ENCODE peak calls at places on chromosomes 2 and 18, in six cellular contexts. G is Panc1, W is foreskin fibroblast, J is brain microvascular endothelial cell, L is AG10803, B is AG04449. M is an unnamed sample.

GRCh38 chr18:30997223-30997622 is 45.3 kb downstream of the DSC3 start:
- DNase-seq in G (no peak), W (no peak), J (no peak), L (no peak), B (no peak), M (no peak)

GRCh38 chr2:219001577-219002394 is 8.6 kb upstream of the CRYBA2 start:
- DNase-seq in G (no peak), W (no peak), J (no peak), L (no peak), B (no peak), M (no peak)

GRCh38 chr18:11689972-11690570 is 1.0 kb downstream of the GNAL start:
- DNase-seq in G (no peak), W (peak; percentile 53), J (no peak), L (no peak), B (no peak), M (peak; percentile 3)

GRCh38 chr2:172440795-172441194 is 13.4 kb downstream of the ITGA6 start:
- DNase-seq in G (no peak), W (no peak), J (no peak), L (no peak), B (no peak), M (no peak)

GRCh38 chr2:63101954-63102353 is 51.3 kb downstream of the OTX1 start:
- DNase-seq in G (no peak), W (no peak), J (no peak), L (no peak), B (no peak), M (no peak)

GRCh38 chr2:38959938-38960608 is 70.4 kb downstream of the ARHGEF33 start:
- DNase-seq in G (no peak), W (peak; percentile 95), J (peak; percentile 73), L (peak; percentile 82), B (peak; percentile 23), M (peak; percentile 49)

GRCh38 chr18:2302628-2303516 is 268.4 kb downstream of the METTL4 start:
- DNase-seq in G (peak; percentile 32), W (peak; percentile 35), J (no peak), L (peak; percentile 18), B (peak; percentile 14), M (no peak)

GRCh38 chr18:326846-327245 is 59.0 kb upstream of the THOC1 start:
- DNase-seq in G (no peak), W (no peak), J (no peak), L (no peak), B (no peak), M (no peak)

GRCh38 chr2:201451330-201452057 is at the start of the genes STRADB and TRAK2:
- DNase-seq in G (peak; percentile 74), W (peak; percentile 98), J (peak; percentile 92), L (peak; percentile 95), B (peak; percentile 58), M (peak; percentile 73)

GRCh38 chr2:199932312-199932855 is 21.3 kb downstream of the C2orf69 start:
- DNase-seq in G (no peak), W (peak; percentile 17), J (no peak), L (peak; percentile 4), B (no peak), M (peak; percentile 38)

GRCh38 chr2:42640261-42640660 is 71.8 kb downstream of the MTA3 start:
- DNase-seq in G (no peak), W (no peak), J (no peak), L (no peak), B (no peak), M (no peak)

GRCh38 chr18:2917255-2918047 is 70.6 kb downstream of the EMILIN2 start:
- DNase-seq in G (no peak), W (peak; percentile 19), J (no peak), L (no peak), B (no peak), M (no peak)

GRCh38 chr18:24234850-24235418 is 96.1 kb downstream of the CABYR start:
- DNase-seq in G (no peak), W (no peak), J (no peak), L (no peak), B (no peak), M (no peak)

GRCh38 chr2:26693287-26693849 is 846 bp downstream of the KCNK3 start:
- DNase-seq in G (no peak), W (no peak), J (no peak), L (no peak), B (no peak), M (no peak)

GRCh38 chr2:238105506-238106338 is 5.6 kb downstream of the ESPNL start:
- DNase-seq in G (no peak), W (no peak), J (no peak), L (no peak), B (no peak), M (no peak)

GRCh38 chr2:115122701-115123100 is 680.3 kb downstream of the DPP10 start:
- DNase-seq in G (no peak), W (no peak), J (no peak), L (no peak), B (no peak), M (peak; percentile 45)

GRCh38 chr2:180359522-180360282 is 352.6 kb upstream of the CWC22 start:
- DNase-seq in G (no peak), W (no peak), J (no peak), L (no peak), B (no peak), M (no peak)

GRCh38 chr18:74425876-74426275 is 31.2 kb downstream of the DIPK1C start:
- DNase-seq in G (no peak), W (no peak), J (no peak), L (no peak), B (no peak), M (no peak)

GRCh38 chr2:165874445-165875039 is 79.0 kb downstream of the TTC21B start:
- DNase-seq in G (no peak), W (peak; percentile 75), J (peak; percentile 61), L (peak; percentile 65), B (peak; percentile 34), M (peak; percentile 73)

GRCh38 chr2:205011031-205011430 is 465.8 kb downstream of the PARD3B start:
- DNase-seq in G (no peak), W (no peak), J (no peak), L (no peak), B (no peak), M (no peak)

GRCh38 chr18:45775241-45775676 is 50.2 kb upstream of the SIGLEC15 start:
- DNase-seq in G (no peak), W (peak; percentile 88), J (peak; percentile 45), L (peak; percentile 86), B (no peak), M (no peak)
- H3K4me3 ChIP-seq in G (peak overlapping the region; percentile 57), W (peak overlapping the region; percentile 68), J (peak overlapping the region; percentile 58), L (peak overlapping the region; percentile 71), B (peak overlapping the region; percentile 56), M (peak overlapping the region; percentile 40)

GRCh38 chr2:56754066-56754615 is 570.4 kb downstream of the CCDC85A start:
- DNase-seq in G (no peak), W (no peak), J (no peak), L (no peak), B (no peak), M (no peak)

GRCh38 chr2:56743807-56744206 is 560.0 kb downstream of the CCDC85A start:
- DNase-seq in G (no peak), W (no peak), J (no peak), L (no peak), B (no peak), M (no peak)

GRCh38 chr2:56753182-56753581 is 569.4 kb downstream of the CCDC85A start:
- DNase-seq in G (no peak), W (no peak), J (no peak), L (no peak), B (no peak), M (no peak)

GRCh38 chr2:56754627-56755026 is 570.8 kb downstream of the CCDC85A start:
- DNase-seq in G (no peak), W (no peak), J (no peak), L (no peak), B (no peak), M (no peak)

GRCh38 chr2:56749152-56749752 is 565.5 kb downstream of the CCDC85A start:
- DNase-seq in G (peak; percentile 25), W (peak; percentile 37), J (no peak), L (peak; percentile 53), B (peak; percentile 21), M (no peak)
- TF ChIP-seq CTCF in G (peak; percentile 38), W (peak; percentile 19), J (peak; percentile 20), L (peak; percentile 69), B (peak; percentile 22), M (peak; percentile 23)

GRCh38 chr2:60565472-60565871 is 12.0 kb upstream of the BCL11A start:
- DNase-seq in G (no peak), W (peak; percentile 43), J (no peak), L (peak; percentile 32), B (no peak), M (no peak)

GRCh38 chr2:60570281-60570680 is 16.8 kb upstream of the BCL11A start:
- DNase-seq in G (no peak), W (peak; percentile 21), J (no peak), L (no peak), B (no peak), M (no peak)

GRCh38 chr2:60567092-60567491 is 13.6 kb upstream of the BCL11A start:
- DNase-seq in G (no peak), W (no peak), J (no peak), L (no peak), B (no peak), M (no peak)

GRCh38 chr2:60567919-60568874 is 14.7 kb upstream of the BCL11A start:
- DNase-seq in G (no peak), W (peak; percentile 19), J (no peak), L (no peak), B (no peak), M (no peak)

GRCh38 chr2:60569680-60570111 is 16.2 kb upstream of the BCL11A start:
- DNase-seq in G (no peak), W (peak; percentile 30), J (no peak), L (no peak), B (no peak), M (no peak)
- H3K4me3 ChIP-seq in G (peak overlapping the region; percentile 43), W (peak overlapping the region; percentile 40), J (peak overlapping the region; percentile 52), L (peak overlapping the region; percentile 40), B (peak overlapping the region; percentile 47), M (peak overlapping the region; percentile 41)

GRCh38 chr2:65737452-65738011 is 305.1 kb upstream of the SPRED2 start:
- DNase-seq in G (no peak), W (no peak), J (no peak), L (no peak), B (no peak), M (no peak)
- TF ChIP-seq CTCF in G (no peak), W (no peak), J (no peak), L (no peak), B (no peak), M (no peak)

GRCh38 chr2:130378206-130378897 is 22.5 kb downstream of the PTPN18 start:
- DNase-seq in G (no peak), W (no peak), J (no peak), L (no peak), B (no peak), M (no peak)
- H3K4me3 ChIP-seq in G (no peak overlapping the region), W (no peak overlapping the region), J (no peak overlapping the region), L (no peak overlapping the region), B (no peak overlapping the region), M (no peak overlapping the region)

GRCh38 chr18:52484977-52485376 is 145.0 kb downstream of the DCC start:
- DNase-seq in G (no peak), W (no peak), J (no peak), L (no peak), B (peak; percentile 7), M (no peak)
- TF ChIP-seq CTCF in G (no peak), W (no peak), J (no peak), L (no peak), B (no peak), M (no peak)